ENCODE peak calls at places on chromosomes 2 and 18, in ten cellular contexts. K is EH; J is stimulated activated CD4-positive, alpha-beta T cell treated with anti-CD3 and anti-CD28 coated beads, Interleukin-12 subunit alpha, Interleukin-12 subunit beta, amount 100 ng/mL, for 48 hours; S is MCF 10A; I is mammary epithelial cell; M is H54; R is cardiac fibroblast; Y is frontal cortex; G is neuronal stem cell; P is ELR. L is an unnamed sample.

GRCh38 chr2:105308785-105309540 is 20.6 kb downstream of the TGFBRAP1 start:
- DNase-seq in K (no peak), J (no peak), S (no peak), I (no peak), M (no peak), R (peak), Y (peak), G (no peak), P (no peak), L (no peak)

GRCh38 chr2:38290332-38290731 is 86.7 kb downstream of the ATL2 start:
- DNase-seq in K (no peak), J (no peak), S (no peak), I (no peak), M (no peak), R (no peak), Y (no peak), G (no peak), P (no peak), L (no peak)

GRCh38 chr2:21363364-21363763 is 239.6 kb downstream of the TDRD15 start:
- DNase-seq in K (no peak), J (no peak), S (no peak), I (no peak), M (no peak), R (no peak), Y (no peak), G (no peak), P (no peak), L (no peak)

GRCh38 chr2:205800804-205801203 is 118.5 kb downstream of the NRP2 start:
- DNase-seq in K (peak), J (no peak), S (no peak), I (no peak), M (no peak), R (peak), Y (no peak), G (no peak), P (no peak), L (no peak)

GRCh38 chr2:149332364-149332763 is 2.0 kb downstream of the LYPD6 start:
- DNase-seq in K (no peak), J (no peak), S (no peak), I (no peak), M (no peak), R (no peak), Y (no peak), G (no peak), P (no peak), L (no peak)

GRCh38 chr2:233091595-233092375 is 31.6 kb downstream of the INPP5D start:
- DNase-seq in K (no peak), J (no peak), S (no peak), I (no peak), M (no peak), R (no peak), Y (no peak), G (no peak), P (no peak), L (peak)

GRCh38 chr18:5370332-5370731 is 74.8 kb upstream of the ZBTB14 start:
- DNase-seq in K (no peak), J (no peak), S (no peak), I (no peak), M (no peak), R (peak), Y (no peak), G (no peak), P (no peak), L (no peak)

GRCh38 chr2:9738718-9739496 is 104.4 kb upstream of the TAF1B start:
- DNase-seq in K (no peak), J (no peak), S (no peak), I (no peak), M (no peak), R (peak), Y (no peak), G (no peak), P (no peak), L (no peak)

GRCh38 chr2:116545611-116546010 is 1268.9 kb upstream of the DDX18 start:
- DNase-seq in K (no peak), J (no peak), S (no peak), I (no peak), M (no peak), R (no peak), Y (no peak), G (no peak), P (no peak), L (no peak)

GRCh38 chr2:233486778-233487552 is 79.6 kb downstream of the USP40 start:
- DNase-seq in K (peak), J (no peak), S (peak), I (peak), M (peak), R (peak), Y (no peak), G (no peak), P (peak), L (no peak)

GRCh38 chr2:239876241-239876947 is 148.7 kb downstream of the NDUFA10 start:
- DNase-seq in K (no peak), J (no peak), S (no peak), I (no peak), M (no peak), R (no peak), Y (no peak), G (no peak), P (no peak), L (no peak)

GRCh38 chr18:6781179-6781714 is 51.7 kb downstream of the ARHGAP28 start:
- DNase-seq in K (peak), J (no peak), S (no peak), I (no peak), M (no peak), R (no peak), Y (no peak), G (no peak), P (no peak), L (peak)

GRCh38 chr2:149994057-149994728 is 406.6 kb upstream of the MMADHC start:
- DNase-seq in K (peak), J (no peak), S (peak), I (peak), M (peak), R (peak), Y (no peak), G (no peak), P (peak), L (no peak)

GRCh38 chr2:37648316-37649011 is 23.0 kb downstream of the CDC42EP3 start:
- DNase-seq in K (no peak), J (no peak), S (no peak), I (no peak), M (no peak), R (peak), Y (no peak), G (no peak), P (peak), L (no peak)

GRCh38 chr18:76494181-76494540 is 881 bp downstream of the ZNF516 start:
- DNase-seq in K (peak), J (no peak), S (peak), I (peak), M (no peak), R (peak), Y (peak), G (peak), P (peak), L (no peak)

GRCh38 chr2:234409590-234409989 is 87.3 kb downstream of the ARL4C start:
- DNase-seq in K (no peak), J (no peak), S (no peak), I (no peak), M (no peak), R (no peak), Y (no peak), G (no peak), P (no peak), L (no peak)

GRCh38 chr2:9565436-9566153 is 10.0 kb upstream of the ADAM17 start:
- DNase-seq in K (peak), J (no peak), S (peak), I (peak), M (peak), R (peak), Y (no peak), G (no peak), P (peak), L (no peak)

GRCh38 chr2:180672377-180672776 is 308.0 kb upstream of the UBE2E3 start:
- DNase-seq in K (no peak), J (no peak), S (no peak), I (no peak), M (no peak), R (no peak), Y (no peak), G (no peak), P (no peak), L (no peak)

GRCh38 chr2:696463-696862 is 19.3 kb upstream of the TMEM18 start:
- DNase-seq in K (no peak), J (no peak), S (no peak), I (no peak), M (no peak), R (no peak), Y (no peak), G (no peak), P (no peak), L (no peak)

GRCh38 chr2:105243961-105244360 is 2.4 kb downstream of the GPR45 start:
- DNase-seq in K (no peak), J (no peak), S (no peak), I (no peak), M (no peak), R (no peak), Y (no peak), G (no peak), P (peak), L (peak)

GRCh38 chr2:3051266-3051665 is 326.4 kb downstream of the EIPR1 start:
- DNase-seq in K (no peak), J (peak), S (no peak), I (no peak), M (no peak), R (no peak), Y (no peak), G (no peak), P (no peak), L (no peak)

L was measured in K562.